ENCODE peak calls at places on chromosomes 1 and 21, in five cellular contexts. A, T, Y, E and S are unnamed samples.

GRCh38 chr1:81010156-81010555 is 790.6 kb upstream of the ADGRL2 start:
- DNase-seq in A (no peak), Y (no peak), E (no peak), T (no peak), S (no peak)

GRCh38 chr1:59139396-59139795 is 157.5 kb upstream of the FGGY start:
- DNase-seq in Y (no peak), A (no peak), E (peak), T (no peak), S (no peak)

GRCh38 chr21:15754640-15755039 is 24.9 kb downstream of the USP25 start:
- DNase-seq in Y (no peak), E (no peak), T (no peak), A (no peak), S (no peak)

GRCh38 chr21:27700974-27701614 is 734.2 kb upstream of the ADAMTS5 start:
- DNase-seq in T (peak), A (peak), E (peak), Y (peak), S (peak)

GRCh38 chr1:80731241-80731894 is 1069.4 kb upstream of the ADGRL2 start:
- DNase-seq in Y (no peak), E (no peak), A (no peak), T (no peak), S (no peak)

GRCh38 chr21:42983102-42983501 is 8.7 kb downstream of the PKNOX1 start:
- DNase-seq in Y (no peak), T (no peak), A (no peak), E (no peak), S (no peak)

GRCh38 chr21:41977034-41977950 is 23.5 kb upstream of the C2CD2 start:
- DNase-seq in Y (no peak), T (peak), A (no peak), E (no peak), S (peak)

GRCh38 chr1:43573066-43573799 is 42.5 kb downstream of the PTPRF start:
- DNase-seq in A (no peak), T (no peak), E (no peak), Y (peak), S (no peak)

GRCh38 chr1:111880866-111881837 is 108.3 kb downstream of the KCND3 start:
- DNase-seq in Y (no peak), T (no peak), A (no peak), E (no peak), S (no peak)

GRCh38 chr1:14740016-14740415 is 141.5 kb downstream of the KAZN start:
- DNase-seq in T (no peak), A (no peak), E (no peak), Y (no peak), S (no peak)

GRCh38 chr1:17161137-17161700 is 42.0 kb upstream of the PADI2 start:
- DNase-seq in T (no peak), Y (no peak), A (no peak), E (no peak), S (no peak)

GRCh38 chr1:39453603-39454002 is 37.8 kb upstream of the BMP8A start:
- DNase-seq in T (peak), Y (peak), A (no peak), E (no peak), S (no peak)

GRCh38 chr1:206766251-206766856 is 4.2 kb upstream of the IL19 start:
- DNase-seq in T (peak), Y (peak), E (peak), A (no peak), S (no peak)

GRCh38 chr1:9653195-9653782 is 1.8 kb downstream of the PIK3CD start:
- DNase-seq in T (no peak), Y (no peak), E (no peak), A (no peak), S (no peak)

GRCh38 chr1:61400997-61401396 is 318.6 kb downstream of the NFIA start:
- DNase-seq in T (no peak), E (no peak), Y (no peak), A (no peak), S (no peak)

GRCh38 chr1:199243423-199244061 is 604.7 kb downstream of the PTPRC start:
- DNase-seq in E (peak), Y (peak), T (peak), A (peak), S (no peak)

GRCh38 chr1:17594026-17594425 is 54.5 kb downstream of the ARHGEF10L start:
- DNase-seq in A (no peak), T (no peak), E (no peak), Y (peak), S (no peak)

GRCh38 chr1:172255223-172255560 is 165.3 kb upstream of the C1orf105 start:
- DNase-seq in T (no peak), E (no peak), A (peak), Y (no peak), S (no peak)

GRCh38 chr1:219771039-219771438 is 157.3 kb downstream of the SLC30A10 start:
- DNase-seq in A (peak), Y (peak), T (no peak), E (peak), S (no peak)

DNA sequence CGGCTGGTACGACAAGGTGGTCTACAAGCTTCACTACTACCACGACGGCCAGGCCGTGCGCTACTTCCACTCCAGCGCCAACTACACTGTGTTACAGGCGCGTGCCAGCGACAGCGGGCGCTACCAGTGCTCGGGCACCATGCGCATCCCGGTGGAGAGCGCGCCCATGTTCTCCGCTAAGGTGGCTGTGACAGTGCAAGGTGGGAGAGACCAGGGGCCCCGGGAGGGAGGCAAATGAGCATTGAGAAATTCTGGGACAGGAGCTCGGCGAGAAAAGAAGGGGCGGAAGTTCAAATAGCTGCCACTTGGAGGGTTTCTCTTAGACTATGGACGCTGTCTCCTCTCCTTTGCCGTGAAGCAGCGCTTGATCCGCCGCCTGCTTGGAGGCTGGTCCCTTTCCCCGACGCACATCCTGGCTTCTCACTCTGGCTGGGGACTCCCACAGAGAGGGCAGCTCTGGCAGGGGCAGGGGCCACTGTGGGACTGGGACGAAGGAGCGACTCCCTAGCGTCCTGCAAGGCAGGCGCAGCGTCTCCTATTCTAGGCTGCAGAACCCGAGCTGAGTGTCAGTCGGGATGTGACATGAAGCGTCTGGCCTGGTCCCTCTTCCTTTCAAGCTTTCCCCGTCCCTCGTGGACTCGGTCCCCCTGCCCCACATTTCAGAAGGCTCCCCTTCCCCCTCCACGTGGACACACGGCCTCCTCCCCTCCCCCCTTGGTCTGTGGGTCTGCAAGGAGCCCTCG is 4.7 kb downstream of the FCRLB start:
- DNase-seq in Y (peak), T (peak), A (peak), E (peak), S (no peak)
- TF ChIP-seq CTCF in Y (peak), T (no peak), A (no peak), E (peak), S (peak)

DNA sequence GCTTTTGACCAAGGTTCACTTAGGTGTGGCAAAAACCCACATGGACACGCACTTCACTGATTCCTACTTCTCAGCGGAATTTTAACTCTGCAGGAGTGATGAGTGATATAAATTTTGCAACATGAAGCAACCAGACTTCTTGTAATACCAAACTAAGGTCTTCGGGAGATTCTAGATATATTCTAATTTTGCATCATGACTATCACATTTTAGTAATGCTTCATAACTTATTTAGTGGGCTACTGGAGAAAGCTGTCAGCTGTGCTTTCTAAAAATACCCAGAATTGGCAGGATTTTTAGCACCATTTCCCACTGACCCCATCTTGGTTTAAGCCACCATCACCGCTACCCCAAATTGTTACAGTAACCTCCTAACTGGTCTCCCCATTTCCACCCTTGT is 27.7 kb downstream of the RHCE start:
- DNase-seq in A (no peak), T (no peak), Y (no peak), E (no peak), S (no peak)
- TF ChIP-seq CTCF in A (no peak), T (no peak), Y (no peak), E (no peak), S (no peak)

GRCh38 chr21:31509108-31510017 is 150.1 kb upstream of the SOD1 start:
- DNase-seq in A (peak), T (peak), E (peak), Y (no peak), S (no peak)
- TF ChIP-seq CTCF in A (peak), T (no peak), E (peak), Y (no peak), S (peak)

DNA sequence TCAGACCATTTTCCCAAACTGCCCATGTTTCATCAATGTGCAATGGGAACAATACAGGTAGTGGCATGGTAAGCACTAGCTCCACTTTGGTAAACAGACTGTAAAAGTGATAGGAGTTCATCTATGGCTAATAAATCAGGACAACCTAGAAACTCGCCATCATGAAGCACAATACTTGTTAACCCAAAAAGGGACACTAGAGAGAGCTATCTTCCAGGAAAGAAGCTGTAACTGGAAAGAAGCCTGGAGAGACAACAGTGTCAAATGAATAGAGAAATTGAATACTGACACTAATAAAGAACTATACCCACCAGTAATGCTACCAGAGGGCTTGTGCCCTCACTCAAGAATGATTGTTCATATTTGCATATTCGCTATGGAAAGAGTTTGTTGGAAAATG is 164.7 kb upstream of the RGS18 start:
- DNase-seq in T (no peak), Y (peak), E (no peak), A (peak), S (no peak)
- TF ChIP-seq CTCF in T (no peak), Y (peak), E (no peak), A (peak), S (peak)

DNA sequence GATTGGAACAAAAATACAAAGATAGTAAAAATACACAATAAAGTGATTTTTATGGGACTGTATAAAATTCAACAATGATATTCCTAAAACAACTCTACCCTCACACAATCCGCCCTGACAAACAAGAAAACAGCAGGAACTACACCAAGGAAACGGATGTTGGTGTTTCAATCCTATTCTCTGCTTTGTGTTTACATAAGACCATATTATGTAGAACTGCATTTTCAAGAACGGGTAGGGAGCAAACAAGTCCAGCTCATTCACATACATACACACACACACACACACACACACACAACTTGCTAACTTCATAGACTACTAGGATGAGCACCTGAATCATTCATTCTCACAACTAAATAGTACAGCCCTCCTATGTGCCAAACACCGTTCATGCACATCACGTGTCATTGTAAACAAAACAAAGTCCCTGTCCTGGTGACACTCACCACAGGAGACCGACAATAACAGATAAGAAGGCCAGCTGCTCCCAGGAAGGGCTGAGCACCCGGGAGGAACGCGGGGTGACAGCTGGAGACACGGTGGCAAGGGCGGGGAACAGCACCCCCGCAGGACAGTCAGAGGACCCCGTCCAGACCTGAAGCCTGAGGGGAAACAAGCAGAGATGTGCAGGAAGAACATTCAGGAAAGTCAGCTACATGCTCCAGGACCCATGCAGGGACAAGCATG is 43.0 kb downstream of the NPHP4 start:
- DNase-seq in Y (no peak), T (no peak), E (no peak), A (peak), S (no peak)
- TF ChIP-seq CTCF in Y (no peak), T (no peak), E (no peak), A (peak), S (no peak)

GRCh38 chr1:228691926-228692325 is 43.4 kb upstream of the RHOU start:
- DNase-seq in Y (peak), E (peak), T (peak), A (peak), S (no peak)
- TF ChIP-seq CTCF in Y (no peak), E (peak), T (peak), A (peak), S (peak)